ENCODE peak calls at places on chromosomes 12 and 14, in nine cellular contexts. K is cardiac muscle cell; J is AG09319; X is stimulated activated CD4-positive, alpha-beta T cell treated with anti-CD3 and anti-CD28 coated beads, Interleukin-2, amount 100 ng/mL, for 24 hours; Q is NCI-H1105 treated with DMSO at 0.1 percent for 48 hours; V is cardiac fibroblast; R is NCI-H1436; I is epithelial cell of esophagus; M is caudate nucleus. N is an unnamed sample.

GRCh38 chr14:20781805-20782204 is 737 bp downstream of the RNASE6 start:
- DNase-seq in I (no peak), M (no peak), R (no peak), X (no peak), J (no peak), Q (no peak), V (no peak), K (no peak), N (no peak)

GRCh38 chr14:104731249-104731924 is 7.4 kb downstream of the ADSS1 start:
- DNase-seq in K (no peak), R (no peak), V (no peak), Q (no peak), X (no peak), M (no peak), J (no peak), I (no peak), N (no peak)

GRCh38 chr14:69008411-69008810 is 29.3 kb upstream of the ACTN1 start:
- DNase-seq in M (no peak), V (peak; percentile 50), I (no peak), Q (peak; percentile 52), K (peak; percentile 60), J (no peak), X (no peak), R (no peak), N (no peak)

GRCh38 chr12:108151505-108152178 is 22.6 kb downstream of the WSCD2 start:
- DNase-seq in K (no peak), I (no peak), X (no peak), V (no peak), R (no peak), M (no peak), J (no peak), Q (no peak), N (no peak)

GRCh38 chr12:95838125-95838524 is 20.6 kb upstream of the SNRPF start:
- DNase-seq in I (peak; percentile 10), R (no peak), V (peak; percentile 53), M (no peak), X (no peak), Q (peak; percentile 76), K (peak; percentile 78), J (peak; percentile 63), N (peak; percentile 80)

GRCh38 chr12:88184196-88184595 is 42.1 kb downstream of the TMTC3 start:
- DNase-seq in I (no peak), X (no peak), V (no peak), R (no peak), M (no peak), J (no peak), Q (no peak), K (no peak), N (no peak)

GRCh38 chr14:33716921-33717320 is 234.0 kb downstream of the EGLN3 start:
- DNase-seq in J (no peak), V (no peak), X (no peak), Q (no peak), K (no peak), R (no peak), M (no peak), I (no peak), N (no peak)

GRCh38 chr12:121578230-121579189 is 2.3 kb downstream of the KDM2B start:
- DNase-seq in J (no peak), K (peak; percentile 48), R (no peak), Q (no peak), X (peak; percentile 26), M (no peak), V (peak; percentile 30), I (no peak), N (no peak)

GRCh38 chr14:75628816-75629215 is 31.9 kb downstream of the ERG28 start:
- DNase-seq in I (no peak), V (no peak), J (no peak), K (no peak), Q (no peak), X (no peak), R (no peak), M (no peak), N (no peak)

GRCh38 chr14:38056270-38056669 is 151.4 kb upstream of the SSTR1 start:
- DNase-seq in J (no peak), Q (no peak), K (no peak), X (no peak), R (no peak), I (no peak), V (no peak), M (no peak), N (no peak)

GRCh38 chr12:107736914-107737313 is 24.0 kb downstream of the PRDM4 start:
- DNase-seq in I (no peak), R (no peak), J (no peak), K (no peak), M (no peak), V (no peak), X (no peak), Q (no peak), N (no peak)

N was measured in MCF 10A.